ENCODE peak calls at places on chromosomes 4 and X, in six cellular contexts. N is GM20000, L is neural progenitor cell, Q is endothelial cell of umbilical vein, W is fibroblast of villous mesenchyme, G is AG04450. K is an unnamed sample.

GRCh38 chr4:105936901-105937300 is 41.6 kb downstream of the NPNT start:
- DNase-seq in G (no peak), N (no peak), W (no peak), L (no peak), Q (no peak), K (no peak)

GRCh38 chr4:52984469-52984868 is 122.4 kb downstream of the RASL11B start:
- DNase-seq in W (peak), G (no peak), N (no peak), Q (no peak), L (no peak), K (no peak)

GRCh38 chr4:150582881-150583286 is 933 bp downstream of the MAB21L2 start:
- DNase-seq in N (no peak), Q (no peak), L (peak), G (no peak), W (no peak), K (no peak)

GRCh38 chr4:159021597-159022385 is 81.1 kb upstream of the RAPGEF2 start:
- DNase-seq in L (no peak), W (no peak), G (no peak), Q (no peak), N (no peak), K (no peak)

GRCh38 chr4:185792384-185793146 is 19.4 kb downstream of the SORBS2 start:
- DNase-seq in G (peak), W (peak), N (no peak), Q (peak), L (peak), K (peak)

GRCh38 chr4:129682586-129682985 is 586.6 kb downstream of the C4orf33 start:
- DNase-seq in N (no peak), Q (peak), G (no peak), L (no peak), W (no peak), K (no peak)

GRCh38 chr4:37475776-37476175 is 210.4 kb downstream of the RELL1 start:
- DNase-seq in N (no peak), Q (no peak), L (no peak), W (no peak), G (no peak), K (no peak)

GRCh38 chrX:86066998-86067397 is 19.6 kb upstream of the CHM start:
- DNase-seq in Q (no peak), W (no peak), G (no peak), N (no peak), L (no peak), K (no peak)

GRCh38 chr4:86220137-86220536 is 139.7 kb downstream of the MAPK10 start:
- DNase-seq in G (no peak), N (no peak), W (peak), L (no peak), Q (peak), K (no peak)

GRCh38 chr4:91198951-91199350 is 1071.8 kb downstream of the CCSER1 start:
- DNase-seq in G (no peak), W (peak), N (no peak), L (no peak), Q (no peak), K (no peak)

GRCh38 chrX:50067435-50068292 is 133.1 kb downstream of the AKAP4 start:
- DNase-seq in G (no peak), Q (peak), L (peak), W (no peak), N (no peak), K (no peak)

GRCh38 chrX:123648028-123648810 is 84.6 kb downstream of the THOC2 start:
- DNase-seq in N (no peak), L (peak), W (peak), G (peak), Q (peak), K (peak)

GRCh38 chr4:155608231-155608885 is 58.3 kb upstream of the GUCY1A1 start:
- DNase-seq in W (peak), L (no peak), G (no peak), Q (no peak), N (no peak), K (no peak)

GRCh38 chr4:100935090-100935489 is 412.2 kb downstream of the PPP3CA start:
- DNase-seq in W (no peak), L (no peak), G (no peak), N (no peak), Q (peak), K (no peak)

GRCh38 chr4:140238353-140239041 is 84.5 kb upstream of the MAML3 start:
- DNase-seq in G (peak), W (peak), N (no peak), Q (peak), L (peak), K (peak)

GRCh38 chrX:105975382-105975781 is 63.1 kb downstream of the SERPINA7 start:
- DNase-seq in G (no peak), W (peak), Q (no peak), N (no peak), L (peak), K (no peak)
- TF ChIP-seq CTCF in G (no peak), W (no peak), Q (no peak), N (no peak), L (peak), K (no peak)

GRCh38 chr4:125369098-125369497 is 54.3 kb downstream of the FAT4 start:
- DNase-seq in G (no peak), Q (no peak), W (no peak), N (no peak), L (no peak), K (no peak)

GRCh38 chr4:125365731-125366130 is 51.0 kb downstream of the FAT4 start:
- DNase-seq in Q (no peak), N (no peak), W (no peak), L (no peak), G (no peak), K (no peak)

GRCh38 chr4:125370478-125370877 is 55.7 kb downstream of the FAT4 start:
- DNase-seq in Q (no peak), G (no peak), W (no peak), L (no peak), N (no peak), K (no peak)

GRCh38 chr4:125368161-125368560 is 53.4 kb downstream of the FAT4 start:
- DNase-seq in G (peak), Q (peak), W (peak), L (no peak), N (no peak), K (no peak)

GRCh38 chr4:125368684-125369083 is 53.9 kb downstream of the FAT4 start:
- DNase-seq in L (no peak), G (peak), N (no peak), Q (peak), W (peak), K (peak)
- TF ChIP-seq CTCF in L (no peak), G (no peak), N (no peak), Q (no peak), W (no peak), K (no peak)

GRCh38 chr4:74534936-74535335 is 90.0 kb downstream of the AREG start:
- DNase-seq in N (no peak), G (no peak), Q (no peak), L (no peak), W (peak), K (no peak)

GRCh38 chr4:74537459-74537858 is 92.5 kb downstream of the AREG start:
- DNase-seq in N (no peak), Q (no peak), G (no peak), W (no peak), L (no peak), K (no peak)

GRCh38 chr4:74534121-74534520 is 89.2 kb downstream of the AREG start:
- DNase-seq in G (no peak), Q (no peak), W (peak), L (no peak), N (no peak), K (no peak)

GRCh38 chr4:74535471-74535870 is 90.5 kb downstream of the AREG start:
- DNase-seq in Q (no peak), L (no peak), N (no peak), W (no peak), G (no peak), K (no peak)

DNA sequence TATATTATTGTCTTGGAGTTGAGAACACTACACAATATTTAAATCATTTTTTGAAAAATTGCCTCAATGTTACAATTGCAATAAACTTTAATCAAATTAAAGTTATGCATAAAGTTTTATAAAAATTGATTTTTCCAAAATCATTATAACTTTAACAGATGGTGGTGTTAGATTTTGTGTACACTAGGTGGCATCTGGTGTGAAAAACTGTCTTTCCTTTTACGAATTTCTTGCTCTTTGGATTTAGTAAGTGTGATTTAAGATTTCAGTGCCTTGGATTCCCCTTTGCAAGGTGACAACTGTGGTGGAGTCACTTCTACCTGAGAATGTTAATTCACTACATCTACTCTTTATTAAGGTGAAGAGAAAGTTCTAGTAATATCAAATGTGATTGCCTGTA is 91.6 kb downstream of the AREG start:
- DNase-seq in W (no peak), G (no peak), L (no peak), N (no peak), Q (peak), K (no peak)
- TF ChIP-seq CTCF in W (peak), G (peak), L (peak), N (no peak), Q (no peak), K (no peak)

GRCh38 chrX:40922307-40922706 is 162.9 kb upstream of the USP9X start:
- DNase-seq in W (peak), Q (peak), N (no peak), L (peak), G (no peak), K (no peak)
- TF ChIP-seq CTCF in W (peak), Q (peak), N (no peak), L (peak), G (peak), K (peak)

GRCh38 chr4:164177186-164177585 is 576.7 kb upstream of the SMIM31 start:
- DNase-seq in W (no peak), L (no peak), Q (no peak), N (no peak), G (no peak), K (no peak)

GRCh38 chr4:164177753-164178152 is 576.2 kb upstream of the SMIM31 start:
- DNase-seq in Q (no peak), G (no peak), W (no peak), L (no peak), N (no peak), K (no peak)
- TF ChIP-seq CTCF in Q (no peak), G (no peak), W (no peak), L (no peak), N (no peak), K (no peak)

DNA sequence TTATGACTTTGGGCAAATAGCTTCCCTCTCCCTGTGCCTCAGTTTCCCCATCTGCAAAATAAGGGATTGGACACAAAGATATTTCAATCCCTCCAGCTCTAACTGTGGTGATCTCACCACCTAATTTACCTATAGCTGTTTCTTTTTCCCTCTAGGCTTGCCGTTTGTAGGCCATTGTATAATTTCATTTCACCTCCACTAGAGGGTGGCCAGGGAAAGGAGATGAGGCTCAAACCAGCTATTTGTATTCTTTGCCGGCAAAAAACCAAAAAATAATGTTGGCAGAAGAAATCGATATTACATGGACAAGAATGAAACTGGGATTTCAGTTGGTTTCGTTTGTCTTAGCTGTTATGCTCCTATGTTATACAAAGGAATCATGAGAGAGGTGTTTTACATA is 36.1 kb upstream of the DOCK11 start:
- DNase-seq in N (peak), Q (peak), W (peak), L (peak), G (no peak), K (peak)
- TF ChIP-seq CTCF in N (peak), Q (peak), W (peak), L (peak), G (peak), K (peak)

DNA sequence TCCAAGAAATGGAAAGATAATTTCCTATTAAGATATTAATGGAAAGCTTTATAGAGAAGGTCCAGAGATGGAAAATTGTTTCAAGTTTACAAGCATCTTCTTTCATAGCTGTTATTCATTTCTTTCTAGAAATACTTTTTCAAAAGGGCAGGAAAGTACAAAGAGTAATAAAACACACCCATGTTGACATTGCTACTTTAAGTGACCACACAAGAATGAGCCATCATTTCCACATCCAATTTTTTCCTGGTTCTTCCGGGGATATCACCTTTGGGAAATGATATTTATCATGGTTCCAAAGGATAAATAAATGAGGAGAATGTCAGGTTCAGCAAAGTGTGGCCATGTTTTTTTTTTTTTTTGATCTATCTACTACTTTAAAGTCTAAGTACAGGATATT is 4.5 kb downstream of the GLRA2 start:
- DNase-seq in L (no peak), W (no peak), G (no peak), Q (no peak), N (no peak), K (no peak)
- TF ChIP-seq CTCF in L (no peak), W (no peak), G (no peak), Q (no peak), N (no peak), K (no peak)

GRCh38 chrX:128518508-128518907 is 466.3 kb upstream of the ACTRT1 start:
- DNase-seq in W (peak), L (peak), G (no peak), N (peak), Q (peak), K (no peak)
- TF ChIP-seq CTCF in W (peak), L (peak), G (no peak), N (no peak), Q (peak), K (no peak)

GRCh38 chrX:80876877-80877276 is 67.2 kb upstream of the BRWD3 start:
- DNase-seq in N (peak), L (peak), G (no peak), Q (peak), W (peak), K (no peak)
- TF ChIP-seq CTCF in N (no peak), L (peak), G (peak), Q (peak), W (peak), K (peak)